ENCODE peak calls at places on chromosomes 6 and 20, in eight cellular contexts. S is effector CD4-positive, alpha-beta T cell; J is stimulated activated CD4-positive, alpha-beta T cell treated with anti-CD3 and anti-CD28 coated beads, Interleukin-1b, Interleukin-23, amount 100 ng/mL, for 24 hours; K is GM12891; H is RWPE1; Q is BE2C; Z is heart right ventricle; W is NCI-H1694. I is an unnamed sample.
A peak's percentile ranks its signal among the peaks of the same experiment; 100 is the strongest.

GRCh38 chr20:6956574-6956973 is 189.1 kb downstream of the BMP2 start:
- DNase-seq in S (no peak), J (no peak), K (no peak), H (peak; percentile 49), Q (no peak), Z (no peak), W (no peak), I (no peak)

GRCh38 chr20:62953167-62953838 is 794 bp downstream of the SLC17A9 start:
- DNase-seq in S (no peak), J (no peak), K (no peak), H (no peak), Q (no peak), Z (no peak), W (no peak), I (no peak)

GRCh38 chr6:160992323-160993314 is 1.1 kb downstream of the MAP3K4 start:
- DNase-seq in S (no peak), J (peak; percentile 12), K (no peak), H (peak; percentile 56), Q (peak; percentile 56), Z (no peak), W (peak; percentile 40), I (no peak)

GRCh38 chr6:52620906-52621190 is 44.0 kb upstream of the TRAM2 start:
- DNase-seq in S (no peak), J (no peak), K (no peak), H (no peak), Q (no peak), Z (no peak), W (no peak), I (no peak)

GRCh38 chr6:30725713-30726505 is 5.8 kb downstream of the TUBB start:
- DNase-seq in S (no peak), J (no peak), K (no peak), H (no peak), Q (peak; percentile 28), Z (no peak), W (no peak), I (no peak)

GRCh38 chr20:64168381-64169088 is 4.3 kb downstream of the MYT1 start:
- DNase-seq in S (no peak), J (no peak), K (no peak), H (no peak), Q (no peak), Z (no peak), W (peak; percentile 74), I (no peak)

GRCh38 chr6:90973158-90973557 is 386.3 kb upstream of the MAP3K7 start:
- DNase-seq in S (no peak), J (no peak), K (no peak), H (no peak), Q (no peak), Z (no peak), W (no peak), I (no peak)

GRCh38 chr20:17822540-17823155 is 122.9 kb downstream of the BANF2 start:
- DNase-seq in S (no peak), J (no peak), K (no peak), H (no peak), Q (no peak), Z (no peak), W (no peak), I (no peak)